ENCODE peak calls at places on chromosome 16, in seven cellular contexts. Z, D, G, K, H, N and O are unnamed samples.

GRCh38 chr16:86882586-86883280 is 304.4 kb downstream of the FOXL1 start:
- DNase-seq in Z (no peak), H (no peak), G (peak; percentile 62), D (peak; percentile 32), N (peak; percentile 78), K (no peak), O (no peak)

GRCh38 chr16:50270510-50271147 is 4.3 kb downstream of the ADCY7 start:
- DNase-seq in Z (no peak), H (no peak), K (no peak), D (no peak), N (no peak), G (peak; percentile 19), O (no peak)

GRCh38 chr16:56861092-56861610 is 3.9 kb upstream of the SLC12A3 start:
- DNase-seq in G (no peak), Z (no peak), K (no peak), N (peak; percentile 55), D (no peak), H (no peak), O (no peak)

GRCh38 chr16:1469693-1470201 is 5.1 kb downstream of the CLCN7 start:
- DNase-seq in Z (no peak), G (no peak), D (no peak), N (no peak), H (no peak), K (no peak), O (no peak)

GRCh38 chr16:12573730-12574383 is 229.8 kb downstream of the CPPED1 start:
- DNase-seq in H (peak; percentile 58), D (peak; percentile 3), Z (peak; percentile 11), G (peak; percentile 45), K (peak; percentile 82), N (peak; percentile 82), O (peak; percentile 39)

GRCh38 chr16:57380671-57381462 is 8.6 kb downstream of the CX3CL1 start:
- DNase-seq in K (no peak), H (no peak), Z (no peak), G (no peak), D (no peak), N (peak; percentile 26), O (no peak)

GRCh38 chr16:88711750-88712340 is 5.5 kb downstream of the CTU2 start:
- DNase-seq in K (no peak), N (no peak), D (no peak), G (no peak), Z (no peak), H (no peak), O (no peak)

GRCh38 chr16:23362460-23363317 is 60.6 kb downstream of the SCNN1B start:
- DNase-seq in D (no peak), G (no peak), Z (no peak), N (peak; percentile 41), H (no peak), K (no peak), O (no peak)

GRCh38 chr16:27264151-27264550 is 4.4 kb downstream of the NSMCE1 start:
- DNase-seq in H (no peak), D (no peak), N (peak; percentile 68), G (no peak), Z (no peak), K (no peak), O (no peak)

GRCh38 chr16:21650517-21650916 is 1.9 kb downstream of the IGSF6 start:
- DNase-seq in N (no peak), K (no peak), H (no peak), Z (no peak), D (no peak), G (no peak), O (no peak)

GRCh38 chr16:22192261-22193133 is 13.6 kb upstream of the EEF2K start:
- DNase-seq in D (peak; percentile 81), N (no peak), H (no peak), K (peak; percentile 83), G (peak; percentile 89), Z (peak; percentile 53), O (no peak)

GRCh38 chr16:3878610-3879009 is 1.9 kb downstream of the CREBBP start:
- DNase-seq in Z (no peak), G (no peak), N (no peak), D (no peak), H (no peak), K (no peak), O (no peak)

GRCh38 chr16:89297156-89297869 is 79.8 kb downstream of the ZNF778 start:
- DNase-seq in D (no peak), N (no peak), G (no peak), Z (no peak), K (no peak), H (no peak), O (no peak)

GRCh38 chr16:85391175-85391707 is 221.9 kb upstream of the GSE1 start:
- DNase-seq in N (no peak), Z (no peak), D (no peak), H (no peak), G (peak; percentile 16), K (no peak), O (no peak)

GRCh38 chr16:77457046-77457445 is 22.2 kb upstream of the ADAMTS18 start:
- DNase-seq in K (no peak), D (no peak), G (no peak), N (peak; percentile 16), H (no peak), Z (no peak), O (no peak)

GRCh38 chr16:31404353-31405064 is 11.4 kb downstream of the ITGAD start:
- DNase-seq in D (no peak), Z (no peak), G (no peak), N (peak; percentile 44), K (no peak), H (no peak), O (peak; percentile 58)